ENCODE peak calls at places on chromosomes 6 and 20, in six cellular contexts. N is aorta; Y is CD8-positive, alpha-beta T cell; X is breast epithelium; P is BE2C; O is HCT116. D is an unnamed sample.
A peak's percentile ranks its signal among the peaks of the same experiment; 100 is the strongest.

GRCh38 chr6:11214438-11214837 is 18.0 kb downstream of the NEDD9 start:
- DNase-seq in O (no peak), X (no peak), N (peak; percentile 60), Y (no peak), P (no peak), D (no peak)

GRCh38 chr6:37083243-37084138 is 78.0 kb downstream of the FGD2 start:
- DNase-seq in O (no peak), X (peak; percentile 58), Y (no peak), N (peak; percentile 90), P (peak; percentile 40), D (no peak)

GRCh38 chr6:11161031-11161966 is 49.8 kb upstream of the ERVFRD-1 start:
- DNase-seq in O (no peak), P (no peak), N (no peak), Y (no peak), X (no peak), D (no peak)

GRCh38 chr6:80523531-80523970 is 417.1 kb downstream of the BCKDHB start:
- DNase-seq in O (no peak), N (peak; percentile 38), Y (no peak), P (no peak), X (no peak), D (peak; percentile 94)

GRCh38 chr6:121668259-121668658 is 232.8 kb downstream of the GJA1 start:
- DNase-seq in O (no peak), P (no peak), Y (no peak), N (no peak), X (no peak), D (no peak)

GRCh38 chr6:99344289-99344688 is 5.2 kb downstream of the FAXC start:
- DNase-seq in N (no peak), O (no peak), X (no peak), P (no peak), Y (no peak), D (peak; percentile 39)

GRCh38 chr20:17721802-17722486 is 22.2 kb downstream of the BANF2 start:
- DNase-seq in P (no peak), X (no peak), Y (no peak), O (peak; percentile 8), N (no peak), D (peak; percentile 29)

GRCh38 chr6:1536526-1537429 is 72.9 kb upstream of the FOXC1 start:
- DNase-seq in X (no peak), N (no peak), O (no peak), Y (no peak), P (no peak), D (peak; percentile 30)

GRCh38 chr6:16420715-16421461 is 182.5 kb downstream of the GMPR start:
- DNase-seq in P (no peak), X (no peak), N (no peak), O (no peak), Y (no peak), D (peak; percentile 10)

GRCh38 chr20:17431621-17432364 is 99.4 kb downstream of the BFSP1 start:
- DNase-seq in O (peak; percentile 19), P (peak; percentile 52), N (peak; percentile 54), Y (peak; percentile 26), X (no peak), D (peak; percentile 82)

GRCh38 chr6:152399409-152399808 is 237.8 kb downstream of the SYNE1 start:
- DNase-seq in O (no peak), P (no peak), Y (no peak), X (no peak), N (peak; percentile 82), D (no peak)

GRCh38 chr6:152398316-152398715 is 238.8 kb downstream of the SYNE1 start:
- DNase-seq in N (no peak), O (no peak), P (no peak), Y (no peak), X (no peak), D (no peak)

GRCh38 chr6:152401978-152402377 is 235.2 kb downstream of the SYNE1 start:
- DNase-seq in N (peak; percentile 56), O (peak; percentile 29), Y (no peak), X (no peak), P (no peak), D (no peak)

GRCh38 chr6:152394303-152394702 is 242.9 kb downstream of the SYNE1 start:
- DNase-seq in X (no peak), P (no peak), O (no peak), N (no peak), Y (no peak), D (no peak)

GRCh38 chr6:152398993-152399392 is 238.2 kb downstream of the SYNE1 start:
- DNase-seq in X (no peak), N (no peak), Y (no peak), O (no peak), P (no peak), D (no peak)
- H3K4me3 ChIP-seq in X (no peak overlapping the region), N (no peak overlapping the region), Y (no peak overlapping the region), O (no peak overlapping the region), P (no peak overlapping the region), D (no peak overlapping the region)

GRCh38 chr6:26027491-26028211 is 59.6 kb upstream of the HFE start:
- DNase-seq in N (no peak), X (no peak), O (no peak), Y (no peak), P (no peak), D (no peak)
- H3K4me3 ChIP-seq in N (peak overlapping the region; percentile 46), X (peak overlapping the region; percentile 81), O (peak overlapping the region; percentile 66), Y (peak overlapping the region; percentile 50), P (peak overlapping the region; percentile 77), D (peak overlapping the region; percentile 80)

GRCh38 chr6:148758492-148758891 is 11.7 kb downstream of the UST start:
- DNase-seq in X (no peak), P (no peak), Y (no peak), O (no peak), N (peak; percentile 61), D (no peak)
- H3K4me3 ChIP-seq in X (no peak overlapping the region), P (no peak overlapping the region), Y (no peak overlapping the region), O (no peak overlapping the region), N (no peak overlapping the region), D (no peak overlapping the region)

GRCh38 chr6:35357671-35358070 is 15.3 kb downstream of the PPARD start:
- DNase-seq in Y (no peak), X (no peak), O (no peak), P (no peak), N (no peak), D (no peak)

GRCh38 chr6:35359346-35359743 is 17.0 kb downstream of the PPARD start:
- DNase-seq in O (no peak), Y (no peak), P (no peak), N (no peak), X (no peak), D (no peak)

GRCh38 chr6:35354361-35355135 is 12.2 kb downstream of the PPARD start:
- DNase-seq in N (no peak), P (no peak), Y (no peak), X (no peak), O (no peak), D (no peak)

GRCh38 chr6:35359744-35360348 is 17.5 kb downstream of the PPARD start:
- DNase-seq in P (no peak), X (no peak), Y (no peak), O (no peak), N (peak; percentile 51), D (no peak)

DNA sequence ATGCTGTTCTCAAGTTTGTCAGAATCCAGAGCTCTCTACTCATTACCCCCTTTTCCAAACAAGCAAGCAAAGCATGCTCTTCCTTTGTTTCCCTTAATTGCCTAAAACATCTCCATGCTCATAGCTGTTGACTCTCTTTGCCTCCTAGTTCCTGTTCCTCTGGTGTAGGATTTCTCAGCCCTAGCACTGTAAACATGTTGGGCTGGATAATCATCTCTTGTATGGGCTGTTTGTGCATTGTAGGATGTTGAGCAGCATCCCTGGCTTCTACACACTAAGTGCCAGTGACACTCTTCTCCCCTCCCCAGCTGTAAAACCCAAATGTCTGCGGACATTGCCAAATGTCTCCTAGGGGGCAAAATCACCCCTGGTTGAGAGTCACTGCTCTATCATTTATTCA is 14.0 kb downstream of the PPARD start:
- DNase-seq in Y (no peak), X (no peak), O (no peak), N (no peak), P (no peak), D (no peak)
- H3K4me3 ChIP-seq in Y (no peak overlapping the region), X (no peak overlapping the region), O (no peak overlapping the region), N (no peak overlapping the region), P (no peak overlapping the region), D (no peak overlapping the region)

GRCh38 chr6:170279977-170280688 is 10.7 kb downstream of the DLL1 start:
- DNase-seq in P (peak; percentile 69), N (peak; percentile 80), Y (peak; percentile 31), X (no peak), O (no peak), D (no peak)
- H3K4me3 ChIP-seq in P (peak overlapping the region; percentile 72), N (no peak overlapping the region), Y (peak overlapping the region; percentile 25), X (peak overlapping the region; percentile 59), O (peak overlapping the region; percentile 36), D (no peak overlapping the region)

GRCh38 chr20:46089338-46090094 is at the start of gene NCOA5:
- DNase-seq in P (peak; percentile 97), Y (peak; percentile 89), O (peak; percentile 88), N (peak; percentile 98), X (peak; percentile 93), D (peak; percentile 97)

GRCh38 chr20:46090095-46090388 is 280 bp upstream of the NCOA5 start:
- DNase-seq in O (no peak), X (no peak), P (no peak), N (no peak), Y (no peak), D (no peak)

GRCh38 chr20:46089076-46089337 is 755 bp downstream of the NCOA5 start:
- DNase-seq in X (no peak), O (no peak), N (no peak), Y (no peak), P (no peak), D (peak; percentile 53)

GRCh38 chr20:46088409-46089075 is 1.2 kb downstream of the NCOA5 start:
- DNase-seq in Y (no peak), X (no peak), P (no peak), N (no peak), O (no peak), D (peak; percentile 8)

GRCh38 chr20:46093531-46093930 is 3.8 kb upstream of the NCOA5 start:
- DNase-seq in X (no peak), O (no peak), P (no peak), N (no peak), Y (no peak), D (no peak)
- H3K4me3 ChIP-seq in X (no peak overlapping the region), O (no peak overlapping the region), P (no peak overlapping the region), N (no peak overlapping the region), Y (no peak overlapping the region), D (no peak overlapping the region)

GRCh38 chr20:51581571-51581970 is 39.1 kb upstream of the NFATC2 start:
- DNase-seq in O (no peak), X (no peak), Y (no peak), P (no peak), N (no peak), D (no peak)

GRCh38 chr20:51579137-51579536 is 36.6 kb upstream of the NFATC2 start:
- DNase-seq in Y (no peak), N (no peak), P (no peak), X (no peak), O (no peak), D (no peak)

GRCh38 chr20:51575486-51575885 is 33.0 kb upstream of the NFATC2 start:
- DNase-seq in X (no peak), N (no peak), Y (no peak), O (no peak), P (no peak), D (no peak)

GRCh38 chr20:51577432-51578144 is 35.1 kb upstream of the NFATC2 start:
- DNase-seq in O (no peak), P (no peak), Y (no peak), N (no peak), X (no peak), D (no peak)

GRCh38 chr20:51578145-51578459 is 35.6 kb upstream of the NFATC2 start:
- DNase-seq in Y (no peak), O (no peak), N (no peak), P (no peak), X (no peak), D (no peak)
- H3K4me3 ChIP-seq in Y (no peak overlapping the region), O (no peak overlapping the region), N (no peak overlapping the region), P (no peak overlapping the region), X (no peak overlapping the region), D (no peak overlapping the region)

D was measured in GM23338.